ENCODE peak calls at places on chromosomes 5 and 9, in seven cellular contexts. One of them, this sample, is unnamed.

GRCh38 chr9:37677435-37677834 is 26.7 kb downstream of the FRMPD1 start:
- DNase-seq in nucleus accumbens: no peak
- DNase-seq in AG10803: no peak
- DNase-seq in Right ventricle myocardium inferior: no peak
- DNase-seq in GM18507: no peak
- DNase-seq in breast epithelium: no peak
- DNase-seq in psoas muscle: no peak
- DNase-seq in this sample: no peak

GRCh38 chr9:137485343-137486140 is 26.4 kb upstream of the NSMF start:
- DNase-seq in nucleus accumbens: no peak
- DNase-seq in AG10803: no peak
- DNase-seq in Right ventricle myocardium inferior: no peak
- DNase-seq in GM18507: no peak
- DNase-seq in breast epithelium: no peak
- DNase-seq in psoas muscle: peak
- DNase-seq in this sample: no peak

GRCh38 chr5:142784405-142784955 is 14.3 kb downstream of the ARHGAP26 start:
- DNase-seq in nucleus accumbens: no peak
- DNase-seq in AG10803: no peak
- DNase-seq in Right ventricle myocardium inferior: no peak
- DNase-seq in GM18507: no peak
- DNase-seq in breast epithelium: no peak
- DNase-seq in psoas muscle: no peak
- DNase-seq in this sample: peak

GRCh38 chr5:68780299-68780960 is 313.4 kb upstream of the SLC30A5 start:
- DNase-seq in nucleus accumbens: no peak
- DNase-seq in AG10803: peak
- DNase-seq in Right ventricle myocardium inferior: no peak
- DNase-seq in GM18507: no peak
- DNase-seq in breast epithelium: no peak
- DNase-seq in psoas muscle: no peak
- DNase-seq in this sample: no peak

GRCh38 chr9:114386886-114387677 is 700 bp downstream of the AKNA start:
- DNase-seq in nucleus accumbens: peak
- DNase-seq in AG10803: no peak
- DNase-seq in Right ventricle myocardium inferior: peak
- DNase-seq in GM18507: no peak
- DNase-seq in breast epithelium: no peak
- DNase-seq in psoas muscle: no peak
- DNase-seq in this sample: peak

GRCh38 chr5:162174358-162174757 is 106.8 kb downstream of the GABRG2 start:
- DNase-seq in nucleus accumbens: no peak
- DNase-seq in AG10803: no peak
- DNase-seq in Right ventricle myocardium inferior: no peak
- DNase-seq in GM18507: no peak
- DNase-seq in breast epithelium: no peak
- DNase-seq in psoas muscle: no peak
- DNase-seq in this sample: no peak

GRCh38 chr9:130491830-130492465 is 47.2 kb downstream of the ASS1 start:
- DNase-seq in nucleus accumbens: no peak
- DNase-seq in AG10803: no peak
- DNase-seq in Right ventricle myocardium inferior: no peak
- DNase-seq in GM18507: no peak
- DNase-seq in breast epithelium: no peak
- DNase-seq in psoas muscle: no peak
- DNase-seq in this sample: no peak

GRCh38 chr5:122500245-122501086 is 188.4 kb downstream of the SNCAIP start:
- DNase-seq in nucleus accumbens: peak
- DNase-seq in AG10803: peak
- DNase-seq in Right ventricle myocardium inferior: no peak
- DNase-seq in GM18507: no peak
- DNase-seq in breast epithelium: no peak
- DNase-seq in psoas muscle: no peak
- DNase-seq in this sample: peak

GRCh38 chr5:149486726-149487635 is 64.3 kb downstream of the CSNK1A1 start:
- DNase-seq in nucleus accumbens: no peak
- DNase-seq in AG10803: peak
- DNase-seq in Right ventricle myocardium inferior: no peak
- DNase-seq in GM18507: no peak
- DNase-seq in breast epithelium: no peak
- DNase-seq in psoas muscle: no peak
- DNase-seq in this sample: peak

GRCh38 chr5:126487596-126487995 is 64.4 kb downstream of the GRAMD2B start:
- DNase-seq in nucleus accumbens: no peak
- DNase-seq in AG10803: no peak
- DNase-seq in Right ventricle myocardium inferior: no peak
- DNase-seq in GM18507: no peak
- DNase-seq in breast epithelium: no peak
- DNase-seq in psoas muscle: no peak
- DNase-seq in this sample: no peak

GRCh38 chr5:150412319-150413175 is at the start of gene CD74:
- DNase-seq in nucleus accumbens: peak
- DNase-seq in AG10803: peak
- DNase-seq in Right ventricle myocardium inferior: peak
- DNase-seq in GM18507: peak
- DNase-seq in breast epithelium: peak
- DNase-seq in psoas muscle: peak
- DNase-seq in this sample: peak

GRCh38 chr5:16755641-16756040 is 138.8 kb upstream of the RETREG1 start:
- DNase-seq in nucleus accumbens: no peak
- DNase-seq in AG10803: no peak
- DNase-seq in Right ventricle myocardium inferior: no peak
- DNase-seq in GM18507: no peak
- DNase-seq in breast epithelium: no peak
- DNase-seq in psoas muscle: no peak
- DNase-seq in this sample: no peak

GRCh38 chr9:124363326-124364096 is 51.7 kb downstream of the PSMB7 start:
- DNase-seq in nucleus accumbens: no peak
- DNase-seq in AG10803: no peak
- DNase-seq in Right ventricle myocardium inferior: no peak
- DNase-seq in GM18507: no peak
- DNase-seq in breast epithelium: no peak
- DNase-seq in psoas muscle: no peak
- DNase-seq in this sample: no peak

GRCh38 chr9:128026255-128027165 is 40.6 kb downstream of the NAIF1 start:
- DNase-seq in nucleus accumbens: no peak
- DNase-seq in AG10803: no peak
- DNase-seq in Right ventricle myocardium inferior: no peak
- DNase-seq in GM18507: peak
- DNase-seq in breast epithelium: no peak
- DNase-seq in psoas muscle: no peak
- DNase-seq in this sample: no peak

GRCh38 chr5:81505672-81506071 is 111.7 kb upstream of the ACOT12 start:
- DNase-seq in nucleus accumbens: no peak
- DNase-seq in AG10803: no peak
- DNase-seq in Right ventricle myocardium inferior: no peak
- DNase-seq in GM18507: no peak
- DNase-seq in breast epithelium: no peak
- DNase-seq in psoas muscle: no peak
- DNase-seq in this sample: no peak

GRCh38 chr9:130382636-130383349 is 62.0 kb upstream of the ASS1 start:
- DNase-seq in nucleus accumbens: no peak
- DNase-seq in AG10803: no peak
- DNase-seq in Right ventricle myocardium inferior: no peak
- DNase-seq in GM18507: no peak
- DNase-seq in breast epithelium: no peak
- DNase-seq in psoas muscle: no peak
- DNase-seq in this sample: no peak

GRCh38 chr5:177364159-177364962 is 6.6 kb downstream of the RGS14 start:
- DNase-seq in nucleus accumbens: no peak
- DNase-seq in AG10803: no peak
- DNase-seq in Right ventricle myocardium inferior: no peak
- DNase-seq in GM18507: no peak
- DNase-seq in breast epithelium: no peak
- DNase-seq in psoas muscle: peak
- DNase-seq in this sample: peak

GRCh38 chr5:116378007-116378831 is 196.4 kb downstream of the SEMA6A start:
- DNase-seq in nucleus accumbens: no peak
- DNase-seq in AG10803: no peak
- DNase-seq in Right ventricle myocardium inferior: no peak
- DNase-seq in GM18507: no peak
- DNase-seq in breast epithelium: no peak
- DNase-seq in psoas muscle: peak
- DNase-seq in this sample: no peak

GRCh38 chr9:32572900-32573523 is at the start of gene NDUFB6:
- DNase-seq in nucleus accumbens: peak
- DNase-seq in AG10803: peak
- DNase-seq in Right ventricle myocardium inferior: peak
- DNase-seq in GM18507: peak
- DNase-seq in breast epithelium: peak
- DNase-seq in psoas muscle: peak
- DNase-seq in this sample: peak

GRCh38 chr5:146731909-146732659 is 146.5 kb downstream of the PPP2R2B start:
- DNase-seq in nucleus accumbens: no peak
- DNase-seq in AG10803: peak
- DNase-seq in Right ventricle myocardium inferior: no peak
- DNase-seq in GM18507: no peak
- DNase-seq in breast epithelium: no peak
- DNase-seq in psoas muscle: no peak
- DNase-seq in this sample: peak

GRCh38 chr5:167961731-167962130 is 329.7 kb upstream of the WWC1 start:
- DNase-seq in nucleus accumbens: no peak
- DNase-seq in AG10803: no peak
- DNase-seq in Right ventricle myocardium inferior: no peak
- DNase-seq in GM18507: no peak
- DNase-seq in breast epithelium: no peak
- DNase-seq in psoas muscle: no peak
- DNase-seq in this sample: no peak

GRCh38 chr9:116417464-116417863 is 263.9 kb downstream of the PAPPA start:
- DNase-seq in nucleus accumbens: no peak
- DNase-seq in AG10803: no peak
- DNase-seq in Right ventricle myocardium inferior: no peak
- DNase-seq in GM18507: no peak
- DNase-seq in breast epithelium: no peak
- DNase-seq in psoas muscle: no peak
- DNase-seq in this sample: peak

GRCh38 chr9:136328622-136329041 is 1.3 kb downstream of the GPSM1 start:
- DNase-seq in nucleus accumbens: peak
- DNase-seq in AG10803: peak
- DNase-seq in Right ventricle myocardium inferior: no peak
- DNase-seq in GM18507: no peak
- DNase-seq in breast epithelium: no peak
- DNase-seq in psoas muscle: no peak
- DNase-seq in this sample: peak

GRCh38 chr9:98602839-98603238 is 105.9 kb downstream of the GABBR2 start:
- DNase-seq in nucleus accumbens: no peak
- DNase-seq in AG10803: no peak
- DNase-seq in Right ventricle myocardium inferior: no peak
- DNase-seq in GM18507: no peak
- DNase-seq in breast epithelium: no peak
- DNase-seq in psoas muscle: no peak
- DNase-seq in this sample: no peak

GRCh38 chr5:174413520-174414314 is 310.7 kb upstream of the MSX2 start:
- DNase-seq in nucleus accumbens: no peak
- DNase-seq in AG10803: peak
- DNase-seq in Right ventricle myocardium inferior: no peak
- DNase-seq in GM18507: no peak
- DNase-seq in breast epithelium: no peak
- DNase-seq in psoas muscle: no peak
- DNase-seq in this sample: peak

GRCh38 chr9:14301582-14301981 is 12.4 kb downstream of the NFIB start:
- DNase-seq in nucleus accumbens: no peak
- DNase-seq in AG10803: no peak
- DNase-seq in Right ventricle myocardium inferior: no peak
- DNase-seq in GM18507: no peak
- DNase-seq in breast epithelium: no peak
- DNase-seq in psoas muscle: no peak
- DNase-seq in this sample: no peak

GRCh38 chr9:128214571-128215490 is 11.7 kb downstream of the DNM1 start:
- DNase-seq in nucleus accumbens: no peak
- DNase-seq in AG10803: peak
- DNase-seq in Right ventricle myocardium inferior: no peak
- DNase-seq in GM18507: no peak
- DNase-seq in breast epithelium: no peak
- DNase-seq in psoas muscle: no peak
- DNase-seq in this sample: peak

GRCh38 chr5:57719216-57719615 is 236.6 kb upstream of the ACTBL2 start:
- DNase-seq in nucleus accumbens: no peak
- DNase-seq in AG10803: peak
- DNase-seq in Right ventricle myocardium inferior: no peak
- DNase-seq in GM18507: no peak
- DNase-seq in breast epithelium: no peak
- DNase-seq in psoas muscle: no peak
- DNase-seq in this sample: no peak

GRCh38 chr9:71769175-71770165 is 1.2 kb upstream of the CEMIP2 start:
- DNase-seq in nucleus accumbens: peak
- DNase-seq in AG10803: peak
- DNase-seq in Right ventricle myocardium inferior: peak
- DNase-seq in GM18507: no peak
- DNase-seq in breast epithelium: peak
- DNase-seq in psoas muscle: peak
- DNase-seq in this sample: peak

GRCh38 chr5:40446910-40447309 is 232.8 kb upstream of the PTGER4 start:
- DNase-seq in nucleus accumbens: no peak
- DNase-seq in AG10803: peak
- DNase-seq in Right ventricle myocardium inferior: no peak
- DNase-seq in GM18507: no peak
- DNase-seq in breast epithelium: no peak
- DNase-seq in psoas muscle: no peak
- DNase-seq in this sample: peak

GRCh38 chr5:71887680-71888079 is 168.6 kb downstream of the CARTPT start:
- DNase-seq in nucleus accumbens: no peak
- DNase-seq in AG10803: peak
- DNase-seq in Right ventricle myocardium inferior: no peak
- DNase-seq in GM18507: peak
- DNase-seq in breast epithelium: no peak
- DNase-seq in psoas muscle: no peak
- DNase-seq in this sample: peak

GRCh38 chr9:34929506-34930102 is 28.5 kb upstream of the PHF24 start:
- DNase-seq in nucleus accumbens: peak
- DNase-seq in AG10803: peak
- DNase-seq in Right ventricle myocardium inferior: no peak
- DNase-seq in GM18507: no peak
- DNase-seq in breast epithelium: no peak
- DNase-seq in psoas muscle: no peak
- DNase-seq in this sample: peak

GRCh38 chr5:638501-639252 is 26.5 kb downstream of the CEP72 start:
- DNase-seq in nucleus accumbens: no peak
- DNase-seq in AG10803: no peak
- DNase-seq in Right ventricle myocardium inferior: no peak
- DNase-seq in GM18507: no peak
- DNase-seq in breast epithelium: no peak
- DNase-seq in psoas muscle: peak
- DNase-seq in this sample: no peak

GRCh38 chr9:126428524-126429175 is 102.0 kb downstream of the MVB12B start:
- DNase-seq in nucleus accumbens: no peak
- DNase-seq in AG10803: no peak
- DNase-seq in Right ventricle myocardium inferior: no peak
- DNase-seq in GM18507: no peak
- DNase-seq in breast epithelium: no peak
- DNase-seq in psoas muscle: no peak
- DNase-seq in this sample: no peak

GRCh38 chr9:108017671-108018070 is 528.1 kb upstream of the KLF4 start:
- DNase-seq in nucleus accumbens: no peak
- DNase-seq in AG10803: no peak
- DNase-seq in Right ventricle myocardium inferior: no peak
- DNase-seq in GM18507: no peak
- DNase-seq in breast epithelium: no peak
- DNase-seq in psoas muscle: no peak
- DNase-seq in this sample: no peak